ENCODE peak calls at places on chromosomes 13 and 19, in five cellular contexts. N, T, G, Y and H are unnamed samples.

GRCh38 chr19:31304877-31305312 is 44.3 kb downstream of the TSHZ3 start:
- DNase-seq in N (no peak), T (no peak), G (peak; percentile 63), Y (no peak), H (no peak)

GRCh38 chr13:104014803-104015645 is 948.8 kb upstream of the SLC10A2 start:
- DNase-seq in N (no peak), T (no peak), G (no peak), Y (no peak), H (no peak)

GRCh38 chr13:78827471-78827870 is 168.5 kb upstream of the OBI1 start:
- DNase-seq in N (no peak), T (no peak), G (no peak), Y (no peak), H (no peak)

GRCh38 chr19:12217332-12217731 is 54.4 kb downstream of the ZNF136 start:
- DNase-seq in N (no peak), T (no peak), G (no peak), Y (no peak), H (no peak)

GRCh38 chr13:29743229-29743786 is 107.1 kb downstream of the UBL3 start:
- DNase-seq in N (no peak), T (no peak), G (no peak), Y (no peak), H (no peak)

GRCh38 chr19:15456871-15457700 is 7.3 kb downstream of the RASAL3 start:
- DNase-seq in N (peak; percentile 12), T (no peak), G (no peak), Y (no peak), H (peak; percentile 45)

GRCh38 chr13:36819064-36819810 is at the start of gene RFXAP:
- DNase-seq in N (peak; percentile 89), T (peak; percentile 87), G (peak; percentile 95), Y (peak; percentile 61), H (peak; percentile 86)

GRCh38 chr19:10018219-10018618 is 4.9 kb downstream of the RDH8 start:
- DNase-seq in N (no peak), T (no peak), G (no peak), Y (no peak), H (no peak)

GRCh38 chr13:110047511-110047910 is 259.4 kb downstream of the COL4A1 start:
- DNase-seq in N (no peak), T (no peak), G (peak; percentile 86), Y (no peak), H (no peak)